ENCODE peak calls at places on chromosomes 16 and 17, in eight cellular contexts. P is BE2C, N is astrocyte of the cerebellum, W is cardiac muscle cell, M is MM.1S, H is neural progenitor cell, U is cardiac fibroblast, S is Calu3. I is an unnamed sample.
A peak's percentile ranks its signal among the peaks of the same experiment; 100 is the strongest.

GRCh38 chr17:38958756-38959155 is 8.4 kb downstream of the FBXO47 start:
- DNase-seq in H (no peak), S (no peak), U (peak; percentile 54), W (no peak), M (no peak), P (no peak), N (peak; percentile 8), I (no peak)

GRCh38 chr16:69325784-69326171 is 4.6 kb downstream of the PDF start:
- DNase-seq in M (no peak), H (no peak), P (no peak), U (no peak), S (no peak), N (no peak), W (no peak), I (no peak)

GRCh38 chr17:76635039-76635438 is 8.5 kb downstream of the ST6GALNAC1 start:
- DNase-seq in U (peak; percentile 41), N (no peak), M (no peak), S (no peak), P (no peak), W (no peak), H (no peak), I (no peak)

GRCh38 chr16:66554021-66554420 is 1.6 kb downstream of the CKLF start:
- DNase-seq in W (no peak), S (no peak), M (no peak), P (no peak), H (no peak), U (no peak), N (no peak), I (no peak)

GRCh38 chr16:50151744-50152143 is 1.4 kb upstream of the TENT4B start:
- DNase-seq in M (no peak), P (no peak), U (no peak), H (no peak), S (no peak), W (no peak), N (no peak), I (no peak)

GRCh38 chr16:1181715-1182671 is 29.1 kb downstream of the CACNA1H start:
- DNase-seq in N (peak; percentile 34), W (no peak), H (peak; percentile 53), S (peak; percentile 72), P (peak; percentile 71), M (no peak), U (peak; percentile 92), I (peak; percentile 39)

GRCh38 chr16:1297413-1297773 is 12.0 kb upstream of the UBE2I start:
- DNase-seq in P (no peak), M (no peak), W (no peak), H (no peak), N (no peak), U (no peak), S (no peak), I (no peak)

GRCh38 chr17:55426851-55427586 is 5.4 kb upstream of the MMD start:
- DNase-seq in H (no peak), U (peak; percentile 87), P (no peak), M (no peak), W (no peak), S (no peak), N (no peak), I (no peak)

GRCh38 chr16:67926181-67926742 is 5.4 kb downstream of the CTRL start:
- DNase-seq in U (peak; percentile 63), H (no peak), P (peak; percentile 67), N (no peak), W (no peak), M (no peak), S (no peak), I (no peak)

GRCh38 chr16:72787130-72787518 is 260.8 kb downstream of the ZFHX3 start:
- DNase-seq in S (no peak), W (no peak), M (no peak), H (peak; percentile 29), U (no peak), P (no peak), N (no peak), I (no peak)

GRCh38 chr17:77451271-77451893 is 310.6 kb downstream of the SEC14L1 start:
- DNase-seq in W (peak; percentile 92), S (peak; percentile 92), H (peak; percentile 97), U (peak; percentile 55), N (peak; percentile 68), M (peak; percentile 27), P (peak; percentile 87), I (peak; percentile 87)

GRCh38 chr17:34720760-34721159 is 141.4 kb downstream of the TMEM132E start:
- DNase-seq in N (no peak), P (no peak), M (no peak), H (no peak), W (no peak), U (no peak), S (peak; percentile 83), I (no peak)

GRCh38 chr17:4555863-4556646 is 871 bp upstream of the MYBBP1A start:
- DNase-seq in N (no peak), U (no peak), H (peak; percentile 48), S (no peak), P (no peak), M (no peak), W (no peak), I (no peak)

GRCh38 chr17:4553669-4554068 is 1.5 kb downstream of the MYBBP1A start:
- DNase-seq in W (no peak), U (no peak), H (no peak), M (peak; percentile 3), P (no peak), S (no peak), N (no peak), I (no peak)

GRCh38 chr17:4554441-4554996 is 665 bp downstream of the MYBBP1A start:
- DNase-seq in S (no peak), U (no peak), M (no peak), W (no peak), H (no peak), P (peak; percentile 2), N (no peak), I (no peak)

GRCh38 chr17:4556996-4557395 is 1.8 kb upstream of the MYBBP1A start:
- DNase-seq in H (no peak), S (no peak), M (no peak), N (no peak), W (no peak), P (no peak), U (no peak), I (no peak)

GRCh38 chr17:4554997-4555799 is at the start of gene MYBBP1A:
- DNase-seq in M (peak; percentile 98), N (peak; percentile 81), U (peak; percentile 96), P (peak; percentile 94), H (peak; percentile 99), W (peak; percentile 99), S (peak; percentile 94), I (peak; percentile 93)
- TF ChIP-seq CTCF in M (peak; percentile 8), N (peak; percentile 15), U (peak; percentile 17), P (peak; percentile 25), H (peak; percentile 29), W (peak; percentile 11), S (no peak), I (peak; percentile 44)

DNA sequence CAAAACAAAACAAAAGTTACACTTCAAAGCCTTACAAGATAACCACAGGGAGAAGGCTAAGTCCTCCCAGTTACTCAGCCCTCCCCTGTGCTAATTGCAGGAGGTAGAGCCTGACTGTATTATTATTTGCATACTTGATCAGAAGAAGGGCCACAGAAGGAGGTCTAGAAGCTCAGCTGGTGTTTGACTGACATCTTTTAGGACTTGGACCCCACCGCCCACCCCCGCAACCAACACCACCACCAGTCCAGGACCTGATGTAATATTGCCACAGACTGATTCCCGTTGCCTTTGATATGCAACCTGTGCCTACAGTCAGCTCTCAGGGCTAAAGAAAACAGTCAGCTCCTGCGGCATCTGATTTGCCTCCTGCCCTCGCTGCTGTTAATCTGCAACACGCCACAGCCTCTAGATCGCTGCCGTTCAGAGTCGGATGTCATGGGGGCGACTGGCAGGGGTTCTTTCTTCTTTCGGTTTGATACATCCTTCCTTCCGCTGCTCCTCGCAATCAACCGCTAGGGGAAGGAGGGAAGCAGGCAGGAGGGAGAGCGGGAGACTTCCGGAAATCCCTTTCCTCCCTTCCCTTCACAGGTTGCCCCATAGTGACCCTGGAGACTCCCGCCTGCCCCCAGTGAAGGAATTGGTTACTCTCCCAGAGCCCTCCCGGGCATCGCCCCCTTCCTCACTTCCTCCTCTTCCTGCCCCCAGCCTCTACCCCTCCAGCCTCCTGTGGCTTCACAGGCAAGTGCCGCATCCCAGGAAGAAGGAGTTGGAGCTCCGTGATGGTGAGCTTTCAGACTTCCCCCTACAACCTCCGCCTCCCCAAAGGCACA is 90.5 kb upstream of the SOX9 start:
- DNase-seq in M (peak; percentile 16), W (peak; percentile 36), S (peak; percentile 46), U (peak; percentile 18), P (peak; percentile 74), N (peak; percentile 35), H (peak; percentile 83), I (peak; percentile 11)
- TF ChIP-seq CTCF in M (no peak), W (peak; percentile 62), S (peak; percentile 35), U (peak; percentile 52), P (peak; percentile 80), N (peak; percentile 70), H (peak; percentile 53), I (peak; percentile 53)

DNA sequence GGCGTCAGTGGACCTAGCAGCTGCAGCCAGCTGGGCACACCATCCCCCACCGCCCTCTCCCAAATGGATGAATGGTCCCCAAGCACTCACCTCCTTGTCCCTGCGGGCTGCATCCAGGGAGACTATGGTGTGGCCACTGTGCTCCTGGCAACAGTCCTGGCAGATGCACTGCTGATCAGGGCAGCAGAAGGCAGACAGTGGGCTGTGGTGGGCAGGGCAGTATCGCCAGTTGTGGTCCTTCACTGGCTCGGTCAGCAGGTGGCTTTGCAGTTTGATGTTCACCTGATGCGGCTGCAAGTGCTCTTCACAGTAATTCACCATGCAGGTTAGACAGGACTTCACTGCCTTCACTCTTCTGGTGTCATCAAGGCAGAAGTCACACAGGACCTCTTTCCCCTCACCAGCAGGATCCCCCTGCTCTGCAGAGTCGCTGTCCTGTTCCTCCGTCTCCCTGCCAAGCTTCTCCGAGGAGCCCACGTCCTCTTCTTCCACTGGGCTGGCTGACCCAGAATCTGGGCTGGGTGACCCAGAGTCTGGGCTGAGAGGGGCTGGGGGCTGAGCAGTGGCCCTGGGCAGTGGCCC is 31.6 kb upstream of the FBXW10B start:
- DNase-seq in U (no peak), W (no peak), N (no peak), M (no peak), H (no peak), S (no peak), P (peak; percentile 24), I (no peak)
- TF ChIP-seq CTCF in U (no peak), W (no peak), N (no peak), M (no peak), H (no peak), S (no peak), P (no peak), I (no peak)

GRCh38 chr16:4309102-4309832 is 6.6 kb upstream of the GLIS2 start:
- DNase-seq in P (no peak), S (no peak), W (no peak), H (no peak), N (no peak), U (no peak), M (no peak), I (no peak)
- TF ChIP-seq CTCF in P (no peak), S (no peak), W (no peak), H (no peak), N (no peak), U (no peak), M (no peak), I (no peak)

I was measured in progenitor cell of endocrine pancreas.